ENCODE peak calls at places on chromosomes 5 and 9, in ten cellular contexts. L is K562, W is suprapubic skin, T is ovary, K is A549, I is transverse colon, V is tibial nerve, U is stomach, M is sigmoid colon, B is HepG2. R is an unnamed sample.

GRCh38 chr5:127072861-127073846 is at the start of gene C5orf63:
- DNase-seq in L (peak), W (peak), T (peak), K (peak), I (peak), V (peak), U (peak), M (peak), B (peak), R (peak)

GRCh38 chr5:78335976-78336375 is 24.4 kb upstream of the SCAMP1 start:
- DNase-seq in L (no peak), W (no peak), T (no peak), K (no peak), I (no peak), V (no peak), U (no peak), M (no peak), B (no peak), R (no peak)

GRCh38 chr9:136198605-136199083 is 6.3 kb downstream of the LHX3 start:
- DNase-seq in L (no peak), W (no peak), T (no peak), K (peak), I (no peak), V (no peak), U (no peak), M (no peak), B (no peak), R (no peak)

GRCh38 chr5:131589510-131590348 is 45.3 kb downstream of the RAPGEF6 start:
- DNase-seq in L (peak), W (no peak), T (peak), K (peak), I (peak), V (no peak), U (no peak), M (no peak), B (peak), R (no peak)

GRCh38 chr5:152568101-152568500 is 163.0 kb upstream of the NMUR2 start:
- DNase-seq in L (no peak), W (no peak), T (no peak), K (no peak), I (no peak), V (no peak), U (no peak), M (no peak), B (no peak), R (no peak)

GRCh38 chr5:11903614-11904269 is 504 bp downstream of the CTNND2 start:
- DNase-seq in L (no peak), W (no peak), T (peak), K (peak), I (no peak), V (no peak), U (no peak), M (no peak), B (no peak), R (no peak)

GRCh38 chr5:37272564-37272963 is 23.4 kb upstream of the CPLANE1 start:
- DNase-seq in L (no peak), W (no peak), T (no peak), K (peak), I (peak), V (no peak), U (peak), M (no peak), B (no peak), R (no peak)

GRCh38 chr5:920321-920720 is 27.6 kb downstream of the TRIP13 start:
- DNase-seq in L (no peak), W (no peak), T (peak), K (no peak), I (no peak), V (no peak), U (no peak), M (no peak), B (no peak), R (no peak)

GRCh38 chr5:25850581-25850980 is 1187.8 kb downstream of the CDH9 start:
- DNase-seq in L (no peak), W (no peak), T (no peak), K (peak), I (no peak), V (no peak), U (no peak), M (no peak), B (no peak), R (no peak)

GRCh38 chr9:21305213-21305612 is at the start of gene IFNA5:
- DNase-seq in L (no peak), W (no peak), T (no peak), K (no peak), I (no peak), V (no peak), U (no peak), M (no peak), B (no peak), R (no peak)
- TF ChIP-seq CTCF in L (no peak), W (no peak), T (no peak), K (no peak), I (no peak), V (no peak), U (no peak), M (no peak), B (no peak), R (no peak)

GRCh38 chr5:97998946-97999345 is 774.5 kb upstream of the RGMB start:
- DNase-seq in L (no peak), W (no peak), T (no peak), K (no peak), I (no peak), V (no peak), U (no peak), M (no peak), B (no peak), R (no peak)
- TF ChIP-seq EP300 in L (no peak), W (no peak), T (no peak), K (no peak), I (no peak), V (peak), U (no peak), M (no peak), B (no peak), R (no peak)

GRCh38 chr9:114386886-114387677 is 700 bp downstream of the AKNA start:
- DNase-seq in L (no peak), W (no peak), T (peak), K (no peak), I (peak), V (no peak), U (peak), M (peak), B (no peak), R (no peak)
- TF ChIP-seq POLR2A in L (no peak), W (no peak), T (no peak), K (no peak), I (no peak), V (no peak), U (no peak), M (no peak), B (no peak), R (no peak)

DNA sequence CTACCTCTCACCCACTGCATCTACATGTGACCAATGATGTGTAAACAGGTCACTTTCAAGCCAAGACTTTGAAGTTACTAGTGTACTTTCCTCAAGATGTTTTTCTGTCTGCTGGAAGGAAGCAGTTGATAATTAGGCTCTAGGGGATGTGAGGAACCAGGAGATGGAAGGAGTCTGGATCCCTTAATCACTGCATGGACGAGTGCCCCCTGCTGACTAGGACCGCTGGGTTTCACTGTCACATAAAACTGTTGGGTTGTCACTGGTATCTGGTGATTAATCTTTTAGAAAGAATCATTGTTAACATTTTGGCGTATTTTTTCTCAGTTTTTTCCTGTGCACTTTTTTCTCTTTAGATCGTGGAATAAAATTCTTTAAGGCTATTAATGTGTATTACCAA is 79.5 kb downstream of the SREK1 start:
- DNase-seq in L (peak), W (no peak), T (no peak), K (peak), I (no peak), V (no peak), U (no peak), M (no peak), B (no peak), R (peak)
- TF ChIP-seq CTCF in L (peak), W (no peak), T (no peak), K (peak), I (peak), V (no peak), U (no peak), M (peak), B (peak), R (no peak)

R was measured in esophagus muscularis mucosa.